ENCODE peak calls at places on chromosomes 11 and 22, in four cellular contexts. K is HEK293T, O is NT2/D1, L is H1. R is an unnamed sample.

GRCh38 chr11:44348114-44348513 is 38.2 kb upstream of the ALX4 start:
- DNase-seq in O (no peak), L (no peak), K (no peak), R (no peak)

GRCh38 chr11:75714211-75714610 is 3.4 kb upstream of the MOGAT2 start:
- DNase-seq in K (no peak), L (no peak), O (no peak), R (no peak)

GRCh38 chr22:47444746-47445065 is 682.3 kb downstream of the TBC1D22A start:
- DNase-seq in O (no peak), L (no peak), K (no peak), R (no peak)

GRCh38 chr11:92703431-92703830 is 266.0 kb upstream of the MTNR1B start:
- DNase-seq in K (no peak), O (no peak), L (no peak), R (no peak)

GRCh38 chr11:24747275-24748251 is 250.7 kb downstream of the LUZP2 start:
- DNase-seq in L (no peak), K (no peak), O (no peak), R (no peak)

GRCh38 chr11:11970556-11970955 is 37.9 kb downstream of the DKK3 start:
- DNase-seq in K (no peak), O (no peak), L (peak), R (no peak)

GRCh38 chr11:35282226-35282882 is 137.0 kb downstream of the SLC1A2 start:
- DNase-seq in K (no peak), L (no peak), O (no peak), R (no peak)

GRCh38 chr22:40723396-40723933 is 44.2 kb downstream of the MCHR1 start:
- DNase-seq in O (no peak), L (no peak), K (no peak), R (no peak)

GRCh38 chr22:38881464-38881871 is 9.5 kb upstream of the CBX6 start:
- DNase-seq in L (no peak), K (no peak), O (no peak), R (no peak)

GRCh38 chr22:37433786-37434185 is 6.5 kb upstream of the ELFN2 start:
- DNase-seq in K (no peak), O (no peak), L (no peak), R (no peak)

GRCh38 chr11:106821291-106821690 is 197.0 kb downstream of the GUCY1A2 start:
- DNase-seq in O (no peak), L (no peak), K (no peak), R (no peak)

GRCh38 chr22:38850941-38851849 is 7.4 kb upstream of the NPTXR start:
- DNase-seq in O (no peak), K (no peak), L (no peak), R (no peak)

DNA sequence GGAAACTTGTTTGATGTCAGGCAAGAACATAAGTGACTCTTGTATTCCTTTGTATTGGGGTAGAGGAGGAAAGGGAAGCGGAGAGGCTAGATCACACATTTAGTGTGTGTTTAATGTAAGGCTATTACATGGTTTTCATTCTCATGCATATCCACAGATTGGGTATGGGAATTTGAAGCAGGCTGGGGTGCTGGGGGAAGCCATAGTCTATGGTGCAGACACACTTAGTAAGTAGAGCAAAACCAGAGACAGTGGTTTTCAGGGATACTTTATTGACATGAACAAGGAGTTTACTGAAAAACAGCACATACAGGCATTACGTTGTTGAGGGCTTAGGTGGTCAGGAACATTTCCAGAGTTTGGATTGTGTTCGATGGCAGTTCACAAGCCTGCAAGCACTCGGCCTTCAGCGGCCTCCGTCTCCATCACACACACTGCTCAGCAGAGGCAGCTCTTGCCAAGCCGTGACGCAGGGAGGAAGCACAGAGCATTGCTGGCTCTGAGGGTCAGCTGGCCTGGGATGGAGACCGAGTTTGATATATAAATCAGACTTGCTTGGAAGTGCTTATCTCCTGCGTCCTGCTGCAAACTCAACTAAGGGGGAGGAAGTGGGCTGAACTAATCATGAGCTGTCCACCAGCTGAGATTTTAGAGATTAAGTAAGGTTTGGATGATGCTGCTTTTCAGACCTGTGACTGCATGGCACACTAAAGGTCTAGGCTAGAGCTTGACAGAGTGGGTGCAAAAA is 25.3 kb downstream of the SCN3B start:
- DNase-seq in O (no peak), L (no peak), K (no peak), R (no peak)
- TF ChIP-seq SUZ12 in O (no peak), L (no peak), K (no peak), R (no peak)

GRCh38 chr11:117438371-117439000 is 110.8 kb downstream of the CEP164 start:
- DNase-seq in K (no peak), O (no peak), L (no peak), R (no peak)
- TF ChIP-seq SUZ12 in K (no peak), O (no peak), L (no peak), R (no peak)

DNA sequence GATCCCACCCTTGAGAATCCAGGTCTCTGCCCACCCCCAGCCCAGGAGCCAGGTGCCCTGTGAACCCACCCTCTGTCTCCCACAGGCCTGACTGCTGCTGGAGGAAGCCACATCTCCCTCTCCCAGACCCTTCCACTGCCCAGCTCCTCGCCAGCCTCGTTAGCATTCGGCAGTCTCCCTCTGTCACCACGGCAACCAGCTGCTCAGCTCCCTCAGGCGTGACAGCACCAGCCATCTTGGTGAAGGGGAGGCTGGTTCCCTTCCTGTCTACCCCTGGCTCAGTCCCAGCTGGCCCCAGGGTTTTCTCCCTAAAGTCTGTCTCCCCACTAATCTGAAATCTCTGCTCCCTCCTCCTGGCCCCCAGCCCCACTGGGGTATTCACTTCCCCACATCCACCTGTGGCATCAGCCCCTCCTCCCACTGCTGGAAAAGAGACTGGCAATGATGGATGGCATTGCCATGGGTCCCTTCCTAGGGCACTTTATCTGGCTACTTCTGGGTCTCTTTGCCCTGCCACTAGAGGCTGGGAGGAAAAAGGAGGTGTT is 28.1 kb downstream of the NRXN2 start:
- DNase-seq in L (peak), O (peak), K (no peak), R (no peak)
- TF ChIP-seq SUZ12 in L (no peak), O (no peak), K (no peak), R (no peak)

GRCh38 chr11:112410325-112410724 is 149.7 kb upstream of the PLET1 start:
- DNase-seq in L (no peak), O (no peak), K (no peak), R (no peak)

GRCh38 chr11:112412383-112412782 is 151.7 kb upstream of the PLET1 start:
- DNase-seq in O (no peak), K (no peak), L (no peak), R (no peak)

GRCh38 chr11:112408551-112408950 is 147.9 kb upstream of the PLET1 start:
- DNase-seq in K (no peak), O (peak), L (peak), R (no peak)
- TF ChIP-seq SUZ12 in K (no peak), O (no peak), L (no peak), R (no peak)

DNA sequence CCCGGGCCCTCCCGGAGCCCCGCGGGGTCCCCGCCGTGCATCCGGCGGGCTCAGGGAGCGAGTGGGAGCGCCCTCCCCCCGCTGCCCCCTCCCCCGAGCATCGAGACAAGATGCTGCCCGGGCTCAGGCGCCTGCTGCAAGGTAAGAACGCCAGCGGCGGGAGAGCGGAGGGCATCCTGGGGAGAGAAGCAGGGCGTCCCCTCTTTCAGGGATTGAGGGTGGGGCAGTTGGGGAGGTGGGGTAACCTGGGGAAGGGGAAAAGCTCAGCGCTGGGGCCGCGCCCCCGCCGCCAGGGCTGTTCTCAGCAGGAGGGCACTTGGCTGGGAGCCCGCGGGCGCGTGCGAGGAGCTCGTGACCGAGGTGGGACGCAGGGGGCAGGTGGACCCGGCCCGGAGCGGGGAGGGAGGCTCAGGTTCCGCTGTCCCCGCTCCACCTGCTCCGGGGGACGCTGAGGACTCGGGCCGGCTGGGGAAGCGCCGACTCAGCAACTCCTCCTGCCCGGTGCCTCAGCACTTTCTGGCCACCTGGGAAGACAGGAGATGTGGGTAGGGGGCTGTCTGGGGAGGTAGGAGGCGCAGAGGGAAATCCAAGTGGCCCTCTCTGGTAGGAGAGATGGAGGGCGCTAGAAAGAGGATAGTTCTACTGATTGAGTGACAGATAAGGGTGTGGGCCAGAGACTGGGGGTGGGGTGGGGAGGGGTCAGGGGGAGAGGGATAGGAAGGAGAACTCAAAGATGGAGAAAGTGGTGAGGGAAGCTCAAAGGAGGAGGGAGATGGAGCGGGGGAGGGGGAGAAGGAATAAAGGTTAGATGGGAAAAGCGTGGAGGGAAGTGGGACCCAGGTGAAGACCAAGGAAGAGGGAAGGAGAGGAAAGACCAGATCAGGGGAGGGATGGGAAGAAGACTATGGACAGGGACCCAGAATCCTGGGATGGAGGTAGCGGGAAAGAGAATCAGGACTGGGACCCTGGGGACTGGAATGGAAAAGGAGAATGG is 725 bp downstream of the RTN4RL2 start:
- DNase-seq in O (no peak), L (peak), K (no peak), R (no peak)
- TF ChIP-seq SUZ12 in O (no peak), L (no peak), K (no peak), R (no peak)

DNA sequence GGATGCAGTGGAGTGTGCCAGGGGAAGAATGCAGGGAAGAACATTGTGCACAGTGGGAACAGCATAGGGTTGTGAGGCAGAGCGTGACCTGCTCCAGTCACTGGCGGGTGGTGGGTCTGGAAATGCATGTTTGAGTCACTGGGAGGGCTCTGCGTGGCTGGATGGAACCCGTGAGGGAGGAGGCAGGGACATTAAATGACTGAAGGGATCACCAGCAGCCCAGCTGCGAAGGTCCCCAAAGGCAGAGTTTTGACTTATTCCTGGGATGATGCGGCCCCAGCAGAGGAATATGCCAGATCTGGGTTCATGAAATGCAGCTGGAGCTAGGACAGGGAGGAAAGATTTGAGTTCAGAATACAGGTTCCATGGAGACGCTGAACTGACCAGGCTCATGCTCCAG is 104.0 kb upstream of the FGF3 start:
- DNase-seq in O (no peak), K (no peak), L (no peak), R (no peak)
- TF ChIP-seq SUZ12 in O (no peak), K (no peak), L (no peak), R (no peak)